ENCODE peak calls at places on chromosomes 11 and 22, in four cellular contexts. A, K, N and Z are unnamed samples.

GRCh38 chr11:132253469-132254264 is 883.3 kb downstream of the NTM start:
- DNase-seq in A (no peak), K (no peak), N (no peak), Z (no peak)

GRCh38 chr11:122343247-122343646 is 227.2 kb upstream of the BLID start:
- DNase-seq in A (no peak), K (no peak), N (no peak), Z (no peak)

GRCh38 chr11:85525711-85526110 is 101.4 kb downstream of the DLG2 start:
- DNase-seq in A (no peak), K (no peak), N (no peak), Z (no peak)

GRCh38 chr22:30806391-30806861 is 111.8 kb downstream of the OSBP2 start:
- DNase-seq in A (no peak), K (peak; percentile 52), N (no peak), Z (peak; percentile 38)

GRCh38 chr11:134224710-134225662 is 515 bp downstream of the VPS26B start:
- DNase-seq in A (peak; percentile 14), K (peak; percentile 34), N (peak; percentile 32), Z (peak; percentile 30)

GRCh38 chr11:46381046-46381835 is at the start of gene MDK:
- DNase-seq in A (peak; percentile 56), K (no peak), N (no peak), Z (peak; percentile 77)

GRCh38 chr11:1401656-1402221 is 12.0 kb downstream of the BRSK2 start:
- DNase-seq in A (peak; percentile 70), K (peak; percentile 76), N (peak; percentile 36), Z (peak; percentile 85)

GRCh38 chr11:49202287-49202976 is 6.0 kb downstream of the FOLH1 start:
- DNase-seq in A (no peak), K (no peak), N (no peak), Z (no peak)

GRCh38 chr11:67321313-67321871 is 18.1 kb downstream of the SSH3 start:
- DNase-seq in A (no peak), K (no peak), N (no peak), Z (no peak)

GRCh38 chr11:82356316-82356715 is 377.3 kb downstream of the FAM181B start:
- DNase-seq in A (no peak), K (no peak), N (no peak), Z (no peak)

GRCh38 chr11:102791271-102792036 is 6.5 kb downstream of the MMP1 start:
- DNase-seq in A (no peak), K (no peak), N (no peak), Z (no peak)